ENCODE peak calls at places on chromosomes 11 and 22, in six cellular contexts. B is right lobe of liver, W is lower lobe of right lung, H is tibial nerve, T is lung, I is endodermal cell. S is an unnamed sample.

GRCh38 chr22:27880778-27881394 is 38.2 kb downstream of the PITPNB start:
- DNase-seq in B (no peak), W (no peak), H (peak), T (peak), I (no peak), S (no peak)

GRCh38 chr11:64918056-64918455 is 1.0 kb upstream of the ATG2A start:
- DNase-seq in B (no peak), W (no peak), H (no peak), T (no peak), I (no peak), S (no peak)

GRCh38 chr11:120027546-120028180 is 110.2 kb downstream of the TRIM29 start:
- DNase-seq in B (no peak), W (no peak), H (no peak), T (no peak), I (no peak), S (no peak)

GRCh38 chr22:20130739-20131592 is 638 bp upstream of the ZDHHC8 start:
- DNase-seq in B (peak), W (peak), H (peak), T (peak), I (peak), S (peak)

GRCh38 chr11:96694338-96694737 is 304.5 kb downstream of the JRKL start:
- DNase-seq in B (no peak), W (no peak), H (no peak), T (no peak), I (no peak), S (no peak)

GRCh38 chr11:61027141-61027840 is 55.8 kb downstream of the CD6 start:
- DNase-seq in B (no peak), W (no peak), H (no peak), T (no peak), I (no peak), S (no peak)

GRCh38 chr11:63917685-63918523 is 940 bp upstream of the RCOR2 start:
- DNase-seq in B (no peak), W (no peak), H (no peak), T (no peak), I (peak), S (peak)

GRCh38 chr22:23077627-23078461 is 7.5 kb downstream of the GNAZ start:
- DNase-seq in B (peak), W (no peak), H (no peak), T (no peak), I (no peak), S (no peak)

GRCh38 chr22:43400449-43400848 is 11.4 kb upstream of the MPPED1 start:
- DNase-seq in B (peak), W (peak), H (no peak), T (no peak), I (no peak), S (no peak)

GRCh38 chr11:117717485-117718314 is 79.3 kb downstream of the DSCAML1 start:
- DNase-seq in B (no peak), W (peak), H (no peak), T (peak), I (peak), S (no peak)

GRCh38 chr11:32006799-32007388 is 84.0 kb upstream of the RCN1 start:
- DNase-seq in B (no peak), W (no peak), H (no peak), T (no peak), I (peak), S (no peak)

GRCh38 chr22:30265851-30266444 is 703 bp downstream of the OSM start:
- DNase-seq in B (peak), W (peak), H (no peak), T (peak), I (peak), S (no peak)

GRCh38 chr11:130801287-130802146 is 114.8 kb downstream of the SNX19 start:
- DNase-seq in B (no peak), W (no peak), H (no peak), T (no peak), I (no peak), S (no peak)

GRCh38 chr11:29336727-29337212 is 680.1 kb downstream of the KCNA4 start:
- DNase-seq in B (no peak), W (no peak), H (no peak), T (no peak), I (no peak), S (no peak)

GRCh38 chr22:36166518-36167220 is 6.1 kb upstream of the APOL3 start:
- DNase-seq in B (peak), W (no peak), H (no peak), T (no peak), I (no peak), S (no peak)

GRCh38 chr11:70739811-70740474 is 341.6 kb downstream of the CTTN start:
- DNase-seq in B (no peak), W (peak), H (no peak), T (no peak), I (no peak), S (no peak)

GRCh38 chr11:26777276-26777939 is 55.5 kb upstream of the SLC5A12 start:
- DNase-seq in B (no peak), W (no peak), H (no peak), T (no peak), I (no peak), S (no peak)

GRCh38 chr11:131712897-131713296 is 342.5 kb downstream of the NTM start:
- DNase-seq in B (no peak), W (no peak), H (no peak), T (no peak), I (no peak), S (no peak)

GRCh38 chr11:73859671-73860070 is 17.0 kb downstream of the COA4 start:
- DNase-seq in B (no peak), W (no peak), H (no peak), T (no peak), I (no peak), S (no peak)

GRCh38 chr11:73320786-73321325 is 12.8 kb downstream of the ARHGEF17 start:
- DNase-seq in B (no peak), W (no peak), H (no peak), T (no peak), I (no peak), S (no peak)

GRCh38 chr11:75238595-75239245 is 1.9 kb upstream of the TPBGL start:
- DNase-seq in B (no peak), W (no peak), H (no peak), T (no peak), I (peak), S (peak)

GRCh38 chr11:95925011-95925410 is 1.1 kb upstream of the MTMR2 start:
- DNase-seq in B (no peak), W (no peak), H (no peak), T (no peak), I (no peak), S (no peak)

GRCh38 chr11:116199182-116199581 is 573.6 kb downstream of the BUD13 start:
- DNase-seq in B (no peak), W (no peak), H (no peak), T (no peak), I (no peak), S (no peak)

GRCh38 chr11:120674537-120674936 is 163.0 kb downstream of the GRIK4 start:
- DNase-seq in B (no peak), W (no peak), H (no peak), T (no peak), I (no peak), S (no peak)

GRCh38 chr22:36110306-36110791 is 50.2 kb downstream of the APOL3 start:
- DNase-seq in B (no peak), W (no peak), H (no peak), T (no peak), I (peak), S (no peak)

GRCh38 chr11:20362481-20362880 is 1.0 kb upstream of the HTATIP2 start:
- DNase-seq in B (no peak), W (no peak), H (no peak), T (no peak), I (no peak), S (no peak)
- TF ChIP-seq CTCF in B (no peak), W (no peak), H (no peak), T (no peak), I (no peak), S (no peak)

DNA sequence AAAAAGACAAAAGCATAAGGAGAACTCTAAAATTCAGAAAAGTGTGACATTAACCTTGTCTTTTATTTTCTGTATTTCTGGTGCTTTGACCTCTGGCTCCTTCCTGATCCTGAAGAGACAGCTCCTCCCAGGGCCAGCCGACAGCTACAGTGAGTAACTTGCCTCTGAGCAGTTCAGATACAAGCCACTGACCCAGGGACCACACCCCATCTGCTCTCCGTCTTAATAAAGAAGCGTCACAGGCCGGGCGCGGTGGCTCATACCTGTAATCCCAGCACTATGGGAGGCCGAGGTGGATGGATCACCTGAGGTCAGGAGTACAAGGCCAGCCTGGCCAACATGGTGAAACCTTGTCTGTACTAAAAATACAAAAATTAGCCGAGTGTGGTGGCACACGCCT is 6.5 kb downstream of the MLC1 start:
- DNase-seq in B (no peak), W (no peak), H (no peak), T (no peak), I (peak), S (no peak)
- H3K27ac ChIP-seq in B (no peak), W (no peak), H (no peak), T (no peak), I (no peak), S (no peak)

DNA sequence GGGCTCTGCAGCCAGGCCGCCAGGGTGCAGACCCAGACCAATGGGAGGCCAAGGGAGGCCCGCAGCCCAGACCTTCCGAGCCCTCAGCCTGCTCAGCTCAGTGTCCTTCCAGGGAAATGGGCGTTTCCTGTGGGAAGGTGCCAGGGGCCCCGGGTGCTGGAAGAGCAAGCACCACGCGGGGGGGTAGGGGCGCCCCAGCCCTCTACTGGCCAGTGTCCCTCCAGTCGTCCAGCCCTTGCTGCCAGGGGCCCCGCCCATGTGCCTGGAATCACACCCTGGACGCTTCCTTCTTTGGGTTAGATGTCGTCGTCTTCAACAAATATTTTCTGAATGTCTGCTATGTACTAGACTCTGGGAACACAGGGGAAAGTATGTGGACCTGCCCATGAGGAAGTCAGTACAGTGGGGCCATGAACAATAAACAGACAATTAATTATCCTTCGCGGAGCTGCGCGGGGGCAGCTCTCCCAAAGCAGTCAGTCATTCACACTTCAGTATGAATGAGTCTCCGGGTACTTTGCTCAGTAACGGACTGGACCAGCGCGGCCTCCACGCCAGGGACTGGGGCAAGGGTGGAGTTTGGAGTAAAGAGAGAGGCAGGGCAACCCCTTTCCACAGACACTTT is 60.2 kb downstream of the CDKN1C start:
- DNase-seq in B (no peak), W (peak), H (peak), T (peak), I (no peak), S (peak)
- TF ChIP-seq CTCF in B (no peak), W (peak), H (no peak), T (no peak), I (no peak), S (no peak)

DNA sequence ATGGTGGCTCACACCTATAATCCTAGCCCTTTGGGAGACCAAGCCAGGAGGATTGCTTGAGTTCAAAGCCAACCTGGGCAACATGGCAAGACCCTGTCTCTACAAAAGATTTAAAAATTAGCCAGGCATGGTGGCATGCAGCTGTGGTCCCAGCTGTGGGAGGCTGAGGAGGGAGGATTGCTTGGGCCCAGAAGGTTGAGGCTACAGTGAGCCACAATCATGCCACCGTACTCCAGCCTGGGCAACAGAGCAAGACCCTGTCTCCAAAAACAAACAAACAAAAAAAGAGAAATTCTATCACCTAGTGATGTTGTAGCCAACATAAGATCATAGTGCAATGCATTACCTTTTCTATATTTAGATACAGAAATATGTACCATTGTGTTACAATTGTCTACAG is 113.8 kb downstream of the NAT10 start:
- DNase-seq in B (no peak), W (no peak), H (no peak), T (no peak), I (no peak), S (no peak)
- H3K27ac ChIP-seq in B (no peak), W (no peak), H (no peak), T (no peak), I (no peak), S (no peak)

S was measured in coronary artery.